ENCODE peak calls at places on chromosomes 6 and 20, in five cellular contexts. One of them, this sample, is unnamed.

GRCh38 chr6:11759995-11760394 is 18.6 kb downstream of the ADTRP start:
- DNase-seq in caudate nucleus: no peak
- DNase-seq in OCI-LY7: no peak
- DNase-seq in astrocyte of the spinal cord: no peak
- DNase-seq in stimulated activated CD8-positive, alpha-beta memory T cell treated with anti-CD3 and anti-CD28 coated beads, Interleukin-15, amount 100 ng/mL, for 24 hours: no peak
- DNase-seq in this sample: no peak

GRCh38 chr6:129672883-129673631 is 36.9 kb downstream of the ARHGAP18 start:
- DNase-seq in OCI-LY7: no peak
- DNase-seq in caudate nucleus: no peak
- DNase-seq in astrocyte of the spinal cord: peak
- DNase-seq in stimulated activated CD8-positive, alpha-beta memory T cell treated with anti-CD3 and anti-CD28 coated beads, Interleukin-15, amount 100 ng/mL, for 24 hours: no peak
- DNase-seq in this sample: peak

GRCh38 chr20:50427740-50428462 is 82.3 kb upstream of the PTPN1 start:
- DNase-seq in astrocyte of the spinal cord: no peak
- DNase-seq in stimulated activated CD8-positive, alpha-beta memory T cell treated with anti-CD3 and anti-CD28 coated beads, Interleukin-15, amount 100 ng/mL, for 24 hours: no peak
- DNase-seq in OCI-LY7: no peak
- DNase-seq in caudate nucleus: no peak
- DNase-seq in this sample: no peak

GRCh38 chr20:1266167-1266973 is at the start of gene SNPH:
- DNase-seq in caudate nucleus: peak
- DNase-seq in astrocyte of the spinal cord: peak
- DNase-seq in stimulated activated CD8-positive, alpha-beta memory T cell treated with anti-CD3 and anti-CD28 coated beads, Interleukin-15, amount 100 ng/mL, for 24 hours: peak
- DNase-seq in OCI-LY7: peak
- DNase-seq in this sample: peak

GRCh38 chr6:21100959-21101358 is 492.6 kb upstream of the SOX4 start:
- DNase-seq in OCI-LY7: no peak
- DNase-seq in caudate nucleus: no peak
- DNase-seq in stimulated activated CD8-positive, alpha-beta memory T cell treated with anti-CD3 and anti-CD28 coated beads, Interleukin-15, amount 100 ng/mL, for 24 hours: no peak
- DNase-seq in astrocyte of the spinal cord: no peak
- DNase-seq in this sample: no peak

GRCh38 chr6:116060572-116061283 is at the start of gene FRK:
- DNase-seq in OCI-LY7: no peak
- DNase-seq in caudate nucleus: no peak
- DNase-seq in astrocyte of the spinal cord: peak
- DNase-seq in stimulated activated CD8-positive, alpha-beta memory T cell treated with anti-CD3 and anti-CD28 coated beads, Interleukin-15, amount 100 ng/mL, for 24 hours: no peak
- DNase-seq in this sample: peak

GRCh38 chr6:161417712-161418457 is 144.0 kb upstream of the AGPAT4 start:
- DNase-seq in stimulated activated CD8-positive, alpha-beta memory T cell treated with anti-CD3 and anti-CD28 coated beads, Interleukin-15, amount 100 ng/mL, for 24 hours: no peak
- DNase-seq in astrocyte of the spinal cord: peak
- DNase-seq in caudate nucleus: no peak
- DNase-seq in OCI-LY7: no peak
- DNase-seq in this sample: peak

GRCh38 chr6:13493147-13493546 is 5.7 kb upstream of the GFOD1 start:
- DNase-seq in OCI-LY7: no peak
- DNase-seq in astrocyte of the spinal cord: no peak
- DNase-seq in stimulated activated CD8-positive, alpha-beta memory T cell treated with anti-CD3 and anti-CD28 coated beads, Interleukin-15, amount 100 ng/mL, for 24 hours: no peak
- DNase-seq in caudate nucleus: no peak
- DNase-seq in this sample: no peak

GRCh38 chr20:33437141-33437911 is 6.2 kb downstream of the SNTA1 start:
- DNase-seq in caudate nucleus: peak
- DNase-seq in OCI-LY7: no peak
- DNase-seq in astrocyte of the spinal cord: peak
- DNase-seq in stimulated activated CD8-positive, alpha-beta memory T cell treated with anti-CD3 and anti-CD28 coated beads, Interleukin-15, amount 100 ng/mL, for 24 hours: no peak
- DNase-seq in this sample: no peak

GRCh38 chr20:63698739-63699465 is 2.5 kb downstream of the TNFRSF6B start:
- DNase-seq in stimulated activated CD8-positive, alpha-beta memory T cell treated with anti-CD3 and anti-CD28 coated beads, Interleukin-15, amount 100 ng/mL, for 24 hours: no peak
- DNase-seq in astrocyte of the spinal cord: peak
- DNase-seq in OCI-LY7: no peak
- DNase-seq in caudate nucleus: no peak
- DNase-seq in this sample: peak

GRCh38 chr6:45132683-45133294 is 195.3 kb upstream of the RUNX2 start:
- DNase-seq in caudate nucleus: no peak
- DNase-seq in OCI-LY7: no peak
- DNase-seq in stimulated activated CD8-positive, alpha-beta memory T cell treated with anti-CD3 and anti-CD28 coated beads, Interleukin-15, amount 100 ng/mL, for 24 hours: no peak
- DNase-seq in astrocyte of the spinal cord: no peak
- DNase-seq in this sample: no peak